ENCODE peak calls at places on chromosome 17, in five cellular contexts. W is tibial artery, K is ascending aorta, D is pancreas, Q is mesendoderm. S is an unnamed sample. For H3K4me1, the result is how much of the 10 kb centered on the place peaks cover.

GRCh38 chr17:7959503-7960253 is 27.7 kb downstream of the CNTROB start:
- DNase-seq in W (no peak), Q (no peak), D (no peak), K (no peak), S (peak)

GRCh38 chr17:41692722-41693521 is 4.2 kb downstream of the EIF1 start:
- DNase-seq in W (no peak), K (no peak), Q (no peak), D (no peak), S (no peak)

GRCh38 chr17:15351925-15352324 is 10.5 kb upstream of the TEKT3 start:
- DNase-seq in Q (no peak), W (no peak), D (no peak), K (no peak), S (no peak)

GRCh38 chr17:36198831-36199465 is 2.4 kb upstream of the CCL3L1 start:
- DNase-seq in K (no peak), Q (peak), W (no peak), D (no peak), S (no peak)

GRCh38 chr17:78205124-78205775 is 8.8 kb upstream of the BIRC5 start:
- DNase-seq in K (no peak), D (no peak), Q (no peak), W (no peak), S (no peak)

GRCh38 chr17:4900231-4901107 is 1.1 kb downstream of the C17orf107 start:
- DNase-seq in W (no peak), K (peak), Q (peak), D (peak), S (no peak)

GRCh38 chr17:35372846-35373531 is 432 bp downstream of the SLFN11 start:
- DNase-seq in K (no peak), D (peak), W (no peak), Q (no peak), S (no peak)

GRCh38 chr17:67374329-67375053 is 2.6 kb upstream of the PITPNC1 start:
- DNase-seq in K (peak), D (peak), W (peak), Q (peak), S (peak)

GRCh38 chr17:77644981-77645380 is 313.5 kb upstream of the TNRC6C start:
- DNase-seq in D (no peak), W (no peak), Q (peak), K (peak), S (no peak)

GRCh38 chr17:79789943-79790804 is 6.7 kb downstream of the CBX8 start:
- DNase-seq in K (no peak), Q (peak), D (peak), W (no peak), S (no peak)

GRCh38 chr17:17774009-17774881 is 62.5 kb downstream of the SREBF1 start:
- DNase-seq in K (no peak), W (no peak), D (peak), Q (no peak), S (no peak)
- H3K27ac ChIP-seq in K (peak), W (peak), D (peak), Q (no peak), S (peak)

GRCh38 chr17:64437944-64438525 is 10.9 kb upstream of the MILR1 start:
- DNase-seq in K (no peak), Q (no peak), W (no peak), D (no peak), S (no peak)

GRCh38 chr17:64447526-64447925 is 1.4 kb upstream of the MILR1 start:
- DNase-seq in Q (no peak), K (no peak), W (no peak), D (no peak), S (no peak)

GRCh38 chr17:64442550-64442971 is 6.4 kb upstream of the MILR1 start:
- DNase-seq in K (no peak), D (no peak), Q (no peak), W (no peak), S (no peak)

GRCh38 chr17:64441772-64442549 is 7.0 kb upstream of the MILR1 start:
- DNase-seq in W (peak), D (no peak), K (peak), Q (no peak), S (no peak)

DNA sequence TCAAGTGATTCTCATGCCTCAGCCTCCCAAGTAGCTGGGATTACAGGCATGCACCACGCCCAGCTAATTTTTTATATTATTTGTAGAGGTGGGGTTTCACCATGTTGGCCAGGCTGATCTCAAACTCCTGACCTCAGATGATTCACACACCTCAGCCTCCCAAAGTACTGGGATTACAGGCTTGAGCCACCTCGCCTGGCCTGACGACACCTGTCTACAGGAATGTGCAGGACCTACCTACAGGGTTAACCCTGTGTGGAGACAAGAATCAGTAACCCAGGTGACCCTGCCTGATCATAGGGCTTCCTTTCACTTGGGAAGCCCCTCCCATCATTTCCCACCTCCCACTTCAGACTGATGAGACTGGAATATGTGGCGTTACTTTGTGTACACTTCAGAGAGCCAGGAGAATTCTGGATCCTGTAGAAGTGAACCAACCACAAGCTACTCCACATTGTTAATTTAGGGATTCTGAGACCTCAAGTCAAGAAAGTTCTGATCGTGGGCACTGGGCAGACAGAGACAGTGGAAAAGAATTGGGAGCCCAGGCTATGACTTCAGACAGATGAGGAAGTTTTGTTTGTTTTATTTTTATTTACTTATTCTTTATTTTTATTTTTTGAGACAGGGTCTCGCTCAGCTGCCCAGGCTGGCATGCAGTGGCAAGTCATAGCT is 5.7 kb upstream of the MILR1 start:
- DNase-seq in D (no peak), Q (no peak), W (no peak), K (no peak), S (no peak)
- H3K4me1 ChIP-seq in D (under half), Q (under half), W (under half), K (under half), S (under half)

GRCh38 chr17:17972952-17973254 is 241 bp downstream of the DRC3 start:
- DNase-seq in Q (no peak), W (no peak), K (no peak), D (no peak), S (no peak)
- H3K27ac ChIP-seq in Q (no peak), W (peak), K (no peak), D (peak), S (peak)

GRCh38 chr17:72416054-72416691 is 295.4 kb downstream of the SOX9 start:
- DNase-seq in D (no peak), Q (no peak), W (no peak), K (no peak), S (no peak)

GRCh38 chr17:72414967-72415853 is 294.4 kb downstream of the SOX9 start:
- DNase-seq in D (no peak), Q (no peak), K (no peak), W (no peak), S (no peak)

GRCh38 chr17:72417627-72418026 is 296.8 kb downstream of the SOX9 start:
- DNase-seq in Q (no peak), K (no peak), W (no peak), D (no peak), S (no peak)

GRCh38 chr17:72414032-72414396 is 293.2 kb downstream of the SOX9 start:
- DNase-seq in Q (no peak), D (no peak), K (no peak), W (no peak), S (no peak)

GRCh38 chr17:72416905-72417304 is 296.1 kb downstream of the SOX9 start:
- DNase-seq in W (no peak), D (no peak), Q (no peak), K (no peak), S (no peak)
- H3K4me1 ChIP-seq in W (under half), D (under half), Q (under half), K (under half), S (under half)

S was measured in lung.